ENCODE peak calls at places on chromosomes 5 and 9, in four cellular contexts. Q is GM12878, Z is stomach, D is hepatocyte. O is an unnamed sample.

GRCh38 chr9:125970340-125970739 is 223.2 kb downstream of the PBX3 start:
- DNase-seq in Q (no peak), Z (no peak), D (no peak), O (no peak)

GRCh38 chr9:109467936-109468335 is 30.2 kb downstream of the PTPN3 start:
- DNase-seq in Q (no peak), Z (no peak), D (no peak), O (no peak)

GRCh38 chr9:38371495-38371894 is 21.0 kb upstream of the ALDH1B1 start:
- DNase-seq in Q (peak; percentile 23), Z (peak; percentile 52), D (peak; percentile 67), O (peak; percentile 55)

GRCh38 chr5:1363160-1363559 is 18.3 kb upstream of the CLPTM1L start:
- DNase-seq in Q (no peak), Z (no peak), D (no peak), O (no peak)

GRCh38 chr5:36698031-36698430 is 91.6 kb downstream of the SLC1A3 start:
- DNase-seq in Q (no peak), Z (no peak), D (no peak), O (no peak)

GRCh38 chr9:134944351-134944802 is 26.7 kb upstream of the FCN1 start:
- DNase-seq in Q (no peak), Z (no peak), D (peak; percentile 47), O (no peak)

GRCh38 chr5:93305984-93306383 is 275.0 kb downstream of the NR2F1-AS1 start:
- DNase-seq in Q (no peak), Z (no peak), D (no peak), O (no peak)

GRCh38 chr5:40485021-40485998 is 194.4 kb upstream of the PTGER4 start:
- DNase-seq in Q (peak; percentile 57), Z (no peak), D (peak; percentile 10), O (no peak)

GRCh38 chr5:167903243-167903642 is 388.2 kb upstream of the WWC1 start:
- DNase-seq in Q (no peak), Z (no peak), D (no peak), O (no peak)

GRCh38 chr5:1666812-1667588 is 132.6 kb downstream of the MRPL36 start:
- DNase-seq in Q (no peak), Z (peak; percentile 47), D (peak; percentile 82), O (no peak)

GRCh38 chr5:105033642-105034217 is 1471.1 kb upstream of the NUDT12 start:
- DNase-seq in Q (no peak), Z (no peak), D (peak; percentile 43), O (no peak)

GRCh38 chr9:32672478-32672877 is 37.0 kb upstream of the TAF1L start:
- DNase-seq in Q (no peak), Z (no peak), D (no peak), O (no peak)

GRCh38 chr5:60883229-60883628 is 39.2 kb upstream of the ELOVL7 start:
- DNase-seq in Q (no peak), Z (no peak), D (peak; percentile 10), O (peak; percentile 2)

GRCh38 chr9:125911861-125912260 is 164.7 kb downstream of the PBX3 start:
- DNase-seq in Q (no peak), Z (no peak), D (no peak), O (no peak)

GRCh38 chr9:5450360-5451051 is at the start of gene CD274:
- DNase-seq in Q (no peak), Z (peak; percentile 93), D (peak; percentile 93), O (peak; percentile 86)

GRCh38 chr9:74094766-74095165 is 402.4 kb upstream of the RORB start:
- DNase-seq in Q (no peak), Z (no peak), D (no peak), O (no peak)

GRCh38 chr9:88426651-88427050 is 38.4 kb downstream of the SPIN1 start:
- DNase-seq in Q (no peak), Z (no peak), D (no peak), O (no peak)

GRCh38 chr9:101705135-101705661 is 33.2 kb downstream of the GRIN3A start:
- DNase-seq in Q (no peak), Z (no peak), D (peak; percentile 52), O (peak; percentile 5)

GRCh38 chr9:89596937-89597555 is 7.8 kb upstream of the GADD45G start:
- DNase-seq in Q (no peak), Z (no peak), D (no peak), O (no peak)

GRCh38 chr5:38113880-38114279 is 144.5 kb upstream of the EGFLAM start:
- DNase-seq in Q (no peak), Z (no peak), D (no peak), O (no peak)

GRCh38 chr5:138275379-138275782 is 960 bp upstream of the GFRA3 start:
- DNase-seq in Q (no peak), Z (no peak), D (peak; percentile 23), O (no peak)
- H3K27ac ChIP-seq in Q (no peak overlapping the region), Z (no peak overlapping the region), D (no peak overlapping the region), O (no peak overlapping the region)

DNA sequence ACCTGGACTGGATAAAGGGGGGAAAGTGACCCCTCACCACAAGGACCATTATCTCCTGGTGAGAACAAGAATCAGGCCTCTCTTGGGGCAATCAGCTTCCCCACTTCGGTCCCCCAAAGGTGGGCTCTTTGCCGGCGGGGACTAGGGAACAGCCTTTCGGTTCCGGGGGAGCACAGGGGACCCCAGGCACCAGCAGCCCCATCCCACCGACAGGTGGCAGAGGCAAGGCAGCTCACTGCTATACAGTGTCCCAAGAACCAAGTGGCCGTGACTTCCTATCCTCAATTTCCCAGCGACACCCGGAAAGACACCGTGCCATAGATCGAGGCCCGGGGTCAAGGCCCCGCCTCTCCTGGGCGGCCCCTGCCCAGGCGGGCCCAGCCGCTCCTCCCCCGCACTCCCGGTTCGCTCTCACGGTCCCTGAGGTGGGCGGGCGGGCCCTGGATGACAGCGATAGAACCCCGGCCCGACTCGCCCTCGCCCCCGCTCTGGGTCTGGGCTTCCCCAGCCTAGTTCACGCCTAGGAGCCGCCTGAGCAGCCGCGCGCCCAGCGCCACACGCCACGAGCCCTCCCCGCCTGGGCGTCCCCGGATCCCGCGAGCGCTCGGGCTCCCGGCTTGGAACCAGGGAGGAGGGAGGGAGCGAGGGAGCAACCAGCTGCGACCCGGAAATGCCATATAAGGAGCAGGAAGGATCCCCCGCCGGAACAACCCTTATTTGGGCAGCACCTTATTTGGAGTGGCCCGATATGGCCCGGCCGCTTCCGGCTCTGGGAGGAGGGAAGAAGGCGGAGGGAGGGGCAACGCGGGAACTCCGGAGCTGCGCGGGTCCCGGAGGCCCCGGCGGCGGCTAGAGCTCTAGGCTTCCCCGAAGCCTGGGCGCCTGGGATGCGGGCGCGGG is 641 bp upstream of the EGR1 start:
- DNase-seq in Q (peak; percentile 94), Z (peak; percentile 97), D (peak; percentile 99), O (peak; percentile 99)
- TF ChIP-seq CTCF in Q (no peak), Z (peak; percentile 62), D (no peak), O (no peak)

DNA sequence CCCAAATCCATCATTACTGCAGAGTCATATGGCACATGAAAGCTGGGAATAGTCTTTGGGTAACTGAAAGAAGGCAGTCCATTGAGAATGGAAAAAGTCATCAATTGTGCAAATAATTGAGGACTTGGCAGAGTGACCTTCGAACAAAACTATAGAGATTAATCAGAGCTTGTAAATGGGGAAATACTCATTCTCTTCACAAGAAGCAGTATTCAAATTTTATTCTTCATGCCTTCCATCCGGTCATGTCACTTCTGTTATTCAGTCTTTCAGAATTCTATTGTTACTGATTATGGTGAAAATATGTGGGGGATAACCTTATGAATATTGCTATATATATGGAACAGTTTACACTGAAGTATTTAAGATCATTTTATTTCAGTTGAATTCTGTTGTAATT is 8.1 kb downstream of the RGMB start:
- DNase-seq in Q (no peak), Z (no peak), D (no peak), O (no peak)
- H3K4me1 ChIP-seq in Q (peaks cover 2% of the 10 kb centered on the region), Z (peaks cover 98% of the 10 kb centered on the region), D (peaks cover 10% of the 10 kb centered on the region), O (peaks cover 39% of the 10 kb centered on the region)

DNA sequence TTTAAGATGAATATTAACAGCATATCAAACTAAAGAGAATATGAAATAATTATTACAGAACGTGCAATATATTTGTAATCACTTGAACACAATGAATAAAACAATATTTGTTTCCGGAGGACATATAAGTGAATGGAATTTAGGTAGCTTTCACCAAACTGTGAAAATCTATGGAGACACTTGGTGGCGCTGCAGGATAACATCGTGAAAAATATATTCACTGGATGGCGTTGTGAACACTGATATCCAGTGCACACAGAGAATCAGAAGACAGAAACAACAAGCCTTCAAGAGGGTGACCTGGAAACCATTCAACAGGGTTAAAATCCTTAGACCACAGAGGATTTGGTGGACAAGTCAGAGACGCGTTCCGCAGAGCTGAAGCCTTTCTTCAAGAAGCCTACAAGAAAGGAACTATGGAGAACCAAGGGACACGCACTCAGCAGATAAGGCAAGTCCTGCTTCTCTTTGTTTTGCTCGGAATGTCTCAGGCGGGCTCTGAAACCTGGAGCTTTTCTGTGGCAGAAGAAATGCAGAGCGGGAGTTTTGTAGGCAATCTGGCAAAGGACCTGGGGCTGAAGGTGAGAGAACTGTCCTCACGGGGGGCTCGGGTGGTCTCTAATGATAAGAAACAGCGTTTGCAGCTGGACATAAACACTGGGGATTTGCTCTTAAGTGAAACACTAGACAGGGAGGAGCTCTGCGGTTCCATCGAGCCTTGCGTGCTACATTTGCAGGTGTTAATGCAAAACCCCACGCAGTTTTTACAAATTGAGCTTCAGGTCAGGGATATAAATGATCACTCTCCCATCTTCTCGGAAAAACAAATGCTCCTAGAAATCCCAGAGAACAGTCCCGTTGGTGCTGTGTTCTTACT is at the start of gene PCDHB11:
- DNase-seq in Q (no peak), Z (no peak), D (no peak), O (no peak)
- H3K27ac ChIP-seq in Q (no peak within 1 kb of the TSS), Z (no peak within 1 kb of the TSS), D (no peak within 1 kb of the TSS), O (no peak within 1 kb of the TSS)

GRCh38 chr5:176334031-176334770 is 27.4 kb downstream of the KIAA1191 start:
- DNase-seq in Q (no peak), Z (no peak), D (no peak), O (peak; percentile 51)

GRCh38 chr5:176337913-176338312 is 23.7 kb downstream of the KIAA1191 start:
- DNase-seq in Q (no peak), Z (no peak), D (no peak), O (no peak)

GRCh38 chr5:176342766-176343458 is 18.7 kb downstream of the KIAA1191 start:
- DNase-seq in Q (no peak), Z (no peak), D (no peak), O (no peak)

GRCh38 chr5:176341325-176342198 is 20.0 kb downstream of the KIAA1191 start:
- DNase-seq in Q (no peak), Z (no peak), D (peak; percentile 35), O (no peak)

GRCh38 chr5:176339304-176339703 is 22.3 kb downstream of the KIAA1191 start:
- DNase-seq in Q (no peak), Z (no peak), D (no peak), O (no peak)
- TF ChIP-seq CTCF in Q (no peak), Z (no peak), D (no peak), O (no peak)

GRCh38 chr5:172117977-172118701 is 69.9 kb downstream of the STK10 start:
- DNase-seq in Q (no peak), Z (no peak), D (no peak), O (no peak)
- H3K4me1 ChIP-seq in Q (peaks cover 12% of the 10 kb centered on the region), Z (peaks cover 46% of the 10 kb centered on the region), D (no peaks in the 10 kb centered on the region), O (no peaks in the 10 kb centered on the region)

GRCh38 chr5:170273968-170274710 is 23.4 kb downstream of the LCP2 start:
- DNase-seq in Q (no peak), Z (peak; percentile 51), D (peak; percentile 58), O (no peak)
- H3K27ac ChIP-seq in Q (no peak overlapping the region), Z (peak overlapping the region; percentile 44), D (no peak overlapping the region), O (no peak overlapping the region)

O was measured in foreskin keratinocyte.